ENCODE peak calls at places on chromosomes 11 and 22, in four cellular contexts. R, G, W and I are unnamed samples.

GRCh38 chr11:65718964-65719492 is 1.6 kb downstream of the RNASEH2C start:
- DNase-seq in G (no peak), W (peak; percentile 50), R (no peak), I (no peak)

GRCh38 chr22:27913162-27913741 is 5.8 kb downstream of the PITPNB start:
- DNase-seq in W (peak; percentile 62), R (no peak), G (no peak), I (no peak)

GRCh38 chr11:64627371-64627770 is 36.4 kb downstream of the SLC22A12 start:
- DNase-seq in R (no peak), W (no peak), G (no peak), I (no peak)

GRCh38 chr11:100823360-100823759 is 136.3 kb downstream of the ARHGAP42 start:
- DNase-seq in R (no peak), W (peak; percentile 81), G (no peak), I (no peak)

GRCh38 chr22:37020192-37020479 is 594 bp downstream of the MPST start:
- DNase-seq in R (no peak), G (no peak), W (peak; percentile 59), I (no peak)

GRCh38 chr11:19849107-19849789 is 136.6 kb downstream of the NAV2 start:
- DNase-seq in G (no peak), W (peak; percentile 55), R (no peak), I (no peak)

GRCh38 chr11:60916669-60917206 is 2.8 kb downstream of the TMEM109 start:
- DNase-seq in G (no peak), R (no peak), W (no peak), I (no peak)

GRCh38 chr11:61512435-61512834 is 3.9 kb downstream of the LRRC10B start:
- DNase-seq in W (no peak), R (no peak), G (no peak), I (no peak)

GRCh38 chr11:102591160-102591718 is 33.9 kb downstream of the MMP20 start:
- DNase-seq in R (no peak), G (no peak), W (no peak), I (no peak)

GRCh38 chr11:103085758-103086365 is 6.1 kb downstream of the DCUN1D5 start:
- DNase-seq in W (peak; percentile 83), R (no peak), G (no peak), I (no peak)

GRCh38 chr11:122721964-122722266 is 66.4 kb downstream of the UBASH3B start:
- DNase-seq in R (no peak), W (peak; percentile 76), G (no peak), I (no peak)

GRCh38 chr11:104700609-104701008 is 197.7 kb downstream of the CASP12 start:
- DNase-seq in W (peak; percentile 73), R (no peak), G (no peak), I (peak; percentile 33)

GRCh38 chr11:2420502-2421225 is 20.1 kb downstream of the TSSC4 start:
- DNase-seq in G (peak; percentile 75), R (peak; percentile 98), W (peak; percentile 74), I (peak; percentile 71)

GRCh38 chr11:62146476-62147200 is 22.8 kb downstream of the INCENP start:
- DNase-seq in G (no peak), W (no peak), R (no peak), I (no peak)

GRCh38 chr11:18668131-18668530 is 30.4 kb upstream of the TMEM86A start:
- DNase-seq in W (no peak), G (no peak), R (no peak), I (no peak)

GRCh38 chr22:28103596-28103995 is 184.5 kb upstream of the PITPNB start:
- DNase-seq in R (no peak), W (peak; percentile 41), G (no peak), I (no peak)

GRCh38 chr11:80424012-80424695 is 983.3 kb upstream of the TENM4 start:
- DNase-seq in W (no peak), R (no peak), G (no peak), I (no peak)

GRCh38 chr11:69557266-69557665 is 75.8 kb downstream of the LINC01488 start:
- DNase-seq in W (no peak), R (no peak), G (no peak), I (no peak)

GRCh38 chr11:59710136-59710847 is 3.4 kb downstream of the OR10V1 start:
- DNase-seq in R (no peak), G (no peak), W (no peak), I (no peak)

GRCh38 chr11:46248270-46249102 is 29.0 kb upstream of the CREB3L1 start:
- DNase-seq in G (no peak), R (no peak), W (peak; percentile 88), I (no peak)

GRCh38 chr11:68661014-68661413 is 23.3 kb upstream of the GAL start:
- DNase-seq in G (no peak), R (no peak), W (no peak), I (no peak)

GRCh38 chr22:27791494-27792241 is 9.9 kb downstream of the MN1 start:
- DNase-seq in G (no peak), W (no peak), R (no peak), I (no peak)

GRCh38 chr11:61598886-61599868 is 18.3 kb upstream of the SYT7 start:
- DNase-seq in W (peak; percentile 79), R (no peak), G (no peak), I (no peak)

GRCh38 chr11:12377106-12377823 is at the start of gene PARVA:
- DNase-seq in G (no peak), R (no peak), W (peak; percentile 91), I (no peak)

GRCh38 chr11:27242591-27242990 is 120.4 kb downstream of the CCDC34 start:
- DNase-seq in R (no peak), W (peak; percentile 19), G (no peak), I (no peak)

GRCh38 chr11:61890536-61891330 is 612 bp downstream of the FADS3 start:
- DNase-seq in G (peak; percentile 34), R (no peak), W (peak; percentile 64), I (peak; percentile 36)

GRCh38 chr11:78000193-78000592 is 5.7 kb upstream of the INTS4 start:
- DNase-seq in G (peak; percentile 30), W (peak; percentile 87), R (no peak), I (peak; percentile 48)

GRCh38 chr11:108135845-108136599 is 14.7 kb downstream of the ACAT1 start:
- DNase-seq in W (peak; percentile 51), G (peak; percentile 32), R (no peak), I (no peak)

GRCh38 chr11:15114501-15115475 is at the start of gene INSC:
- DNase-seq in G (no peak), W (peak; percentile 15), R (no peak), I (no peak)

GRCh38 chr11:110200241-110200640 is 96.2 kb downstream of the RDX start:
- DNase-seq in R (no peak), W (peak; percentile 67), G (no peak), I (no peak)

GRCh38 chr11:134414772-134415765 is 3.0 kb upstream of the B3GAT1 start:
- DNase-seq in G (no peak), R (no peak), W (no peak), I (no peak)

GRCh38 chr22:48953103-48953720 is 874.5 kb downstream of the BRD1 start:
- DNase-seq in R (no peak), W (no peak), G (no peak), I (no peak)

GRCh38 chr22:38069372-38070249 is 12.4 kb downstream of the PICK1 start:
- DNase-seq in W (peak; percentile 48), G (no peak), R (no peak), I (no peak)

GRCh38 chr11:61087426-61088119 is 14.7 kb upstream of the CD5 start:
- DNase-seq in G (no peak), W (no peak), R (no peak), I (no peak)

GRCh38 chr11:107018902-107019493 is 722 bp upstream of the GUCY1A2 start:
- DNase-seq in W (peak; percentile 75), G (no peak), R (peak; percentile 7), I (no peak)

GRCh38 chr11:109940816-109941215 is 152.4 kb upstream of the ZC3H12C start:
- DNase-seq in R (no peak), W (peak; percentile 55), G (no peak), I (no peak)

GRCh38 chr11:3205261-3206127 is 13.1 kb downstream of the MRGPRG start:
- DNase-seq in R (no peak), W (peak; percentile 40), G (no peak), I (no peak)